ENCODE peak calls at places on chromosomes 4 and X, in four cellular contexts. J is CD8-positive, alpha-beta T cell; S is naive thymus-derived CD4-positive, alpha-beta T cell; T is IMR-90. C is an unnamed sample.

GRCh38 chrX:2962346-2962745 is 33.2 kb upstream of the ARSD start:
- DNase-seq in J (no peak), S (no peak), T (no peak), C (no peak)

GRCh38 chr4:48108309-48109073 is 25.6 kb downstream of the TXK start:
- DNase-seq in J (no peak), S (no peak), T (no peak), C (no peak)

GRCh38 chrX:38903093-38903492 is 101.8 kb downstream of the MID1IP1 start:
- DNase-seq in J (no peak), S (no peak), T (no peak), C (no peak)

GRCh38 chr4:178306565-178306964 is 864.3 kb upstream of the AGA start:
- DNase-seq in J (no peak), S (no peak), T (peak; percentile 7), C (peak; percentile 30)

GRCh38 chr4:110270492-110271197 is 72.2 kb upstream of the ELOVL6 start:
- DNase-seq in J (no peak), S (no peak), T (peak; percentile 67), C (peak; percentile 71)

GRCh38 chr4:186979966-186980745 is 256.5 kb upstream of the FAT1 start:
- DNase-seq in J (no peak), S (no peak), T (peak; percentile 66), C (no peak)

GRCh38 chr4:156594619-156595018 is 377.0 kb downstream of the PDGFC start:
- DNase-seq in J (no peak), S (no peak), T (no peak), C (no peak)

GRCh38 chr4:17561195-17561909 is 15.6 kb upstream of the LAP3 start:
- DNase-seq in J (no peak), S (no peak), T (peak; percentile 79), C (peak; percentile 13)

GRCh38 chr4:7769308-7769841 is 170.3 kb downstream of the AFAP1 start:
- DNase-seq in J (no peak), S (no peak), T (no peak), C (no peak)

GRCh38 chr4:12724520-12724919 is 759.6 kb downstream of the RAB28 start:
- DNase-seq in J (no peak), S (no peak), T (no peak), C (no peak)

GRCh38 chrX:153763298-153763932 is 634 bp upstream of the PLXNB3 start:
- DNase-seq in J (no peak), S (no peak), T (no peak), C (no peak)

GRCh38 chr4:52588097-52588496 is 71.0 kb downstream of the USP46 start:
- DNase-seq in J (no peak), S (no peak), T (peak; percentile 13), C (peak; percentile 30)

DNA sequence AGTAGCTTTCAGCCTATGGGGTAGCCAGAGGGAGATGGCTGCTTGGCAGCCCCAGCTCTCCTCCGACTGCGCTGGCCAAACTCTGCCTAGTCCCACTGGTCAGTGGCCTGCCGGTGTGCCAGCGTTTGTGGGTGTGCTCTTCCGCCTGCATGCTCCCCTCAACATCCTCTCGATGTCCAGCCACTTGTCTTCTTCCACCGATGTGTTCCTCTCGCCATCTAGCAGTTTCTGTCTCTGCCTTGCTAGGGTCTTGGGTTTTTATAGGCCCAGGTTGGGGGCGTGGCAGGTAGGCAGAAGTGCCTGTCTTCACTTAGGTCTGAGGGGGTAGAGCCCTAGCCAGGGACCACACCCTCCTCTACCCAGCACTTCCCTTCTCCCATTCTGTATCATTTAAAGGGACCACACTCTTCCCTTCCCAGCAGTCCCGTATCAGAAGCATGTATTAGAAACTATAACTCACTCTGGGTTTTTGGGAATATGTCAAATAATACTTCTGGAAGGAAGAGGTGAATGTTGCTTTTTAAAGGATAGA is 124.4 kb downstream of the KDM6A start:
- DNase-seq in J (no peak), S (no peak), T (no peak), C (no peak)
- H3K4me3 ChIP-seq in J (no peak overlapping the region), S (no peak overlapping the region), T (no peak overlapping the region), C (no peak overlapping the region)

GRCh38 chrX:131977619-131978018 is 45.5 kb upstream of the STK26 start:
- DNase-seq in J (no peak), S (no peak), T (no peak), C (peak; percentile 2)
- H3K4me3 ChIP-seq in J (no peak overlapping the region), S (no peak overlapping the region), T (no peak overlapping the region), C (no peak overlapping the region)

DNA sequence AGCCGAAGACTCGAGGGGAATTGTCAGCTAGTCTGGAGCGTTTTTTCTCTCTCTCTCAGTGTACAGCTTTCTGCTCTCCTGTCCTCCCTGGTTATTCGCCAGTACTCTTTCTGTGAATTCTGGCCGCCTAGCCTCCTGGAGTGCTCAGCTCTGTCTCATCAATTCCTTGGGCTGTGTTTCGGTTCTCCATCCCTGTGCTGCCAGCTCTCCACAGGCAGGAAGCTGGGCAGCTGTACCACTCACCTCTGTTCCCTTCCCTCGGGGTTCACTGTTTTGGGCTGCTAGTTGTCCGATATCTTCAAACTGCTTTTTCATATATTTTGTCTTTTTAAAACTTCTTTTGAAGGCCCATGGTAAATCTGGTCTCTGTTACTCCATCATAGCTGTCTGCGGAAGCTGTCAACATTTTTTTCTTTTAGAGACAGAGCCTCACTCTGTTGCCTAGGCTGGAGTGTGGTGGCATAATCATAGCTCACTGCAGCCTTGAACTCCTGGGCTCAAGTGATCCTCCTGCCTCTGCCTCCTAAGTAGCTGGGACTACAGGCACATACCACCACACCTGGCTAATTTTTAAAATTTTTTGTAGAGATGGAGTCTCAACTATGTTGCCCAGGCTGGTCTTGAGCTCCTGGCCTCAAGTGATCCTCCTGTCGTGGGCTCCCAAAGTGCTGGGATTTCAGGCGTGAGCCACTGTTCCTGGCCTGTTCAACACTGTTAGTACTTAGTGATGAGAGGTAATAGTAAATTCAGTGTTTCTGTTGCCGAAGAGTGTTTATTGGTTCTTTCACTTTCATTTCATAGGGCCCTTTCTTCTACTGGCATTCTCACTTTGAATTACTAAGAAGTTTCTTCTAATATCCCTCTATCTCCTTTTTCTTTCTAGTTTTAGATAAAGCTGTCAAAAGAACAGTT is 18.6 kb downstream of the ZCCHC4 start:
- DNase-seq in J (no peak), S (no peak), T (no peak), C (no peak)
- H3K4me3 ChIP-seq in J (no peak overlapping the region), S (peak overlapping the region; percentile 57), T (no peak overlapping the region), C (no peak overlapping the region)

DNA sequence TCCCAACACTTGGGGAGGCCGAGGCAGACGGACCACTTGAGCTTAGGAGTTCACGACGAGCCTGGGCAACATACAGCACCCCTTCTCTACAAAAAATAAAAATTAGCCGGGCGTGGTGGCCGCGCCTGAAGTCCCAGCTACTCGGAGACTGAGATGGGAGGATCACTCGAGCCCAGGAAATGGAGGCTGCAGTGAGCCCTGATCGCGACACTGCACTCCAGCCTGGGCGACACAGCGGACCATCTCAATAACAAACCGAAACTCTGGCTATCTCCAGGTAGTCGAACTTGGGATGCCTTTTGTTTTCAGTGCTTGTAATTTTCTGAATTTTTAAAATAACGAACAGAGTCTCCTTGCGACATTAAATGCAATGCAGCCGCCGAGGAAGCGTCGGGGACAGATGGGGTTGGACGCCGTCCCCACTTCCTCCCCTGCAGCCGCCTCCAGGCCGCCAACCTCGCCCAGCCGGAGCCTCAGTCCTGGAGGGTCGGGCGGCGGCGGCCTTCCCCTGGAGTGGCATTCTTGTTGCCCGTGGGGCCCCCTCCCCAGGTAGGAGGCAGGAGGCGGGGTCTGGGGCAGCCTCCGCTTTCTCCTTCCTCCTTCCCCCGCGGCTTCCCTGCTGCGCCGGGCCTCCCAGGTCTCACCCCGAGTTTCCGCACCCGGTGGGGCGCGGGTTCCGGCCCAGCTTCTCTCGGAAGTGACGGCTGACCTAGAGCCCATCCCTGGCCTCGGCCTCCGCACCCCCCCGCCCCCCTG is 14.6 kb downstream of the HMX1 start:
- DNase-seq in J (no peak), S (no peak), T (no peak), C (no peak)
- H3K4me3 ChIP-seq in J (no peak overlapping the region), S (no peak overlapping the region), T (no peak overlapping the region), C (no peak overlapping the region)

C was measured in astrocyte of the spinal cord.